ENCODE peak calls at places on chromosomes 4 and X, in six cellular contexts. One of them, this sample, is unnamed.

GRCh38 chr4:81173213-81173612 is 41.8 kb downstream of the PRKG2 start:
- DNase-seq in HL-60: no peak
- DNase-seq in suprapubic skin: no peak
- DNase-seq in H1: no peak
- DNase-seq in Panc1: no peak
- DNase-seq in stomach: no peak
- DNase-seq in this sample: no peak

GRCh38 chrX:8235026-8235425 is 64.0 kb upstream of the VCX2 start:
- DNase-seq in suprapubic skin: no peak
- DNase-seq in H1: no peak
- DNase-seq in stomach: no peak
- DNase-seq in Panc1: no peak
- DNase-seq in HL-60: no peak
- DNase-seq in this sample: no peak

GRCh38 chr4:185134176-185134869 is 8.7 kb upstream of the SLC25A4 start:
- DNase-seq in H1: no peak
- DNase-seq in Panc1: no peak
- DNase-seq in stomach: no peak
- DNase-seq in HL-60: no peak
- DNase-seq in suprapubic skin: no peak
- DNase-seq in this sample: peak

GRCh38 chr4:89222171-89222570 is 85.4 kb downstream of the GPRIN3 start:
- DNase-seq in HL-60: no peak
- DNase-seq in H1: no peak
- DNase-seq in suprapubic skin: no peak
- DNase-seq in Panc1: no peak
- DNase-seq in stomach: no peak
- DNase-seq in this sample: no peak

GRCh38 chr4:142238589-142238988 is 602.2 kb downstream of the IL15 start:
- DNase-seq in HL-60: no peak
- DNase-seq in Panc1: no peak
- DNase-seq in H1: no peak
- DNase-seq in stomach: no peak
- DNase-seq in suprapubic skin: no peak
- DNase-seq in this sample: no peak

GRCh38 chr4:183455431-183456145 is 11.2 kb downstream of the CDKN2AIP start:
- DNase-seq in Panc1: no peak
- DNase-seq in HL-60: no peak
- DNase-seq in stomach: no peak
- DNase-seq in suprapubic skin: no peak
- DNase-seq in H1: no peak
- DNase-seq in this sample: no peak

GRCh38 chr4:158710814-158711213 is 12.4 kb downstream of the PPID start:
- DNase-seq in HL-60: no peak
- DNase-seq in H1: no peak
- DNase-seq in suprapubic skin: no peak
- DNase-seq in stomach: no peak
- DNase-seq in Panc1: no peak
- DNase-seq in this sample: no peak

GRCh38 chr4:125283702-125284279 is 31.0 kb upstream of the FAT4 start:
- DNase-seq in HL-60: no peak
- DNase-seq in H1: no peak
- DNase-seq in suprapubic skin: no peak
- DNase-seq in stomach: no peak
- DNase-seq in Panc1: peak
- DNase-seq in this sample: peak

GRCh38 chr4:171538601-171539100 is 274.6 kb upstream of the GALNTL6 start:
- DNase-seq in stomach: no peak
- DNase-seq in H1: no peak
- DNase-seq in Panc1: no peak
- DNase-seq in suprapubic skin: no peak
- DNase-seq in HL-60: no peak
- DNase-seq in this sample: no peak

GRCh38 chr4:5385741-5386251 is 322.6 kb downstream of the EVC2 start:
- DNase-seq in stomach: no peak
- DNase-seq in HL-60: no peak
- DNase-seq in suprapubic skin: peak
- DNase-seq in H1: no peak
- DNase-seq in Panc1: no peak
- DNase-seq in this sample: no peak

GRCh38 chr4:26073886-26074560 is 160.0 kb downstream of the SMIM20 start:
- DNase-seq in suprapubic skin: no peak
- DNase-seq in HL-60: no peak
- DNase-seq in stomach: no peak
- DNase-seq in H1: no peak
- DNase-seq in Panc1: no peak
- DNase-seq in this sample: no peak

GRCh38 chr4:99102634-99103033 is 14.0 kb upstream of the ADH5 start:
- DNase-seq in stomach: no peak
- DNase-seq in HL-60: no peak
- DNase-seq in H1: no peak
- DNase-seq in Panc1: no peak
- DNase-seq in suprapubic skin: no peak
- DNase-seq in this sample: no peak

GRCh38 chr4:166421556-166422156 is 548.6 kb downstream of the TLL1 start:
- DNase-seq in H1: no peak
- DNase-seq in HL-60: no peak
- DNase-seq in suprapubic skin: no peak
- DNase-seq in stomach: no peak
- DNase-seq in Panc1: no peak
- DNase-seq in this sample: no peak

GRCh38 chrX:148878371-148878770 is 378.0 kb downstream of the AFF2 start:
- DNase-seq in H1: no peak
- DNase-seq in HL-60: no peak
- DNase-seq in Panc1: no peak
- DNase-seq in stomach: no peak
- DNase-seq in suprapubic skin: no peak
- DNase-seq in this sample: no peak

GRCh38 chr4:114691865-114692264 is 93.3 kb downstream of the UGT8 start:
- DNase-seq in HL-60: no peak
- DNase-seq in stomach: no peak
- DNase-seq in suprapubic skin: no peak
- DNase-seq in Panc1: no peak
- DNase-seq in H1: no peak
- DNase-seq in this sample: no peak

GRCh38 chr4:52957791-52958190 is 95.7 kb downstream of the RASL11B start:
- DNase-seq in Panc1: no peak
- DNase-seq in suprapubic skin: no peak
- DNase-seq in HL-60: no peak
- DNase-seq in H1: no peak
- DNase-seq in stomach: no peak
- DNase-seq in this sample: no peak

GRCh38 chr4:42632653-42633382 is 24.1 kb downstream of the ATP8A1 start:
- DNase-seq in stomach: no peak
- DNase-seq in HL-60: no peak
- DNase-seq in H1: no peak
- DNase-seq in suprapubic skin: no peak
- DNase-seq in Panc1: no peak
- DNase-seq in this sample: no peak

GRCh38 chr4:169664615-169665014 is 44.2 kb downstream of the CLCN3 start:
- DNase-seq in H1: no peak
- DNase-seq in suprapubic skin: no peak
- DNase-seq in Panc1: no peak
- DNase-seq in HL-60: no peak
- DNase-seq in stomach: no peak
- DNase-seq in this sample: peak

GRCh38 chr4:185265942-185266341 is 56.5 kb downstream of the SNX25 start:
- DNase-seq in Panc1: no peak
- DNase-seq in suprapubic skin: no peak
- DNase-seq in HL-60: no peak
- DNase-seq in stomach: no peak
- DNase-seq in H1: no peak
- DNase-seq in this sample: no peak

GRCh38 chrX:40175416-40176255 is 77.9 kb upstream of the BCOR start:
- DNase-seq in HL-60: peak
- DNase-seq in Panc1: no peak
- DNase-seq in stomach: peak
- DNase-seq in H1: peak
- DNase-seq in suprapubic skin: peak
- DNase-seq in this sample: peak

GRCh38 chr4:108399610-108400265 is 220.6 kb upstream of the RPL34 start:
- DNase-seq in Panc1: no peak
- DNase-seq in stomach: no peak
- DNase-seq in suprapubic skin: no peak
- DNase-seq in HL-60: no peak
- DNase-seq in H1: no peak
- DNase-seq in this sample: no peak

GRCh38 chr4:98659106-98659592 is 738 bp upstream of the TSPAN5 start:
- DNase-seq in H1: no peak
- DNase-seq in suprapubic skin: no peak
- DNase-seq in HL-60: no peak
- DNase-seq in Panc1: no peak
- DNase-seq in stomach: no peak
- DNase-seq in this sample: no peak

GRCh38 chr4:94803181-94803580 is 45.4 kb downstream of the BMPR1B start:
- DNase-seq in stomach: no peak
- DNase-seq in Panc1: no peak
- DNase-seq in H1: no peak
- DNase-seq in suprapubic skin: no peak
- DNase-seq in HL-60: no peak
- DNase-seq in this sample: no peak

GRCh38 chr4:76002176-76002575 is 5.1 kb downstream of the CXCL9 start:
- DNase-seq in suprapubic skin: no peak
- DNase-seq in stomach: no peak
- DNase-seq in Panc1: no peak
- DNase-seq in HL-60: peak
- DNase-seq in H1: no peak
- DNase-seq in this sample: no peak

GRCh38 chrX:48683411-48683982 is at the start of gene WAS:
- DNase-seq in HL-60: peak
- DNase-seq in Panc1: no peak
- DNase-seq in H1: no peak
- DNase-seq in suprapubic skin: no peak
- DNase-seq in stomach: no peak
- DNase-seq in this sample: no peak

GRCh38 chr4:66575024-66575696 is 904.9 kb upstream of the EPHA5 start:
- DNase-seq in stomach: no peak
- DNase-seq in HL-60: no peak
- DNase-seq in H1: no peak
- DNase-seq in suprapubic skin: no peak
- DNase-seq in Panc1: no peak
- DNase-seq in this sample: no peak

GRCh38 chr4:58275856-58276255 is 1165.7 kb upstream of the IGFBP7 start:
- DNase-seq in stomach: no peak
- DNase-seq in suprapubic skin: no peak
- DNase-seq in H1: no peak
- DNase-seq in HL-60: no peak
- DNase-seq in Panc1: no peak
- DNase-seq in this sample: no peak

GRCh38 chr4:182309877-182310276 is 66.7 kb downstream of the TENM3 start:
- DNase-seq in Panc1: no peak
- DNase-seq in stomach: no peak
- DNase-seq in H1: no peak
- DNase-seq in HL-60: no peak
- DNase-seq in suprapubic skin: no peak
- DNase-seq in this sample: no peak

GRCh38 chr4:139734201-139734874 is 68.7 kb downstream of the MGST2 start:
- DNase-seq in stomach: no peak
- DNase-seq in Panc1: no peak
- DNase-seq in suprapubic skin: no peak
- DNase-seq in HL-60: peak
- DNase-seq in H1: no peak
- DNase-seq in this sample: no peak
- TF ChIP-seq POLR2AphosphoS5 in stomach: peak
- TF ChIP-seq POLR2AphosphoS5 in Panc1: no peak
- TF ChIP-seq POLR2AphosphoS5 in suprapubic skin: no peak
- TF ChIP-seq POLR2AphosphoS5 in HL-60: no peak
- TF ChIP-seq POLR2AphosphoS5 in H1: no peak
- TF ChIP-seq POLR2AphosphoS5 in this sample: no peak

GRCh38 chrX:154892263-154892662 is 6.1 kb downstream of the F8A1 start:
- DNase-seq in Panc1: no peak
- DNase-seq in suprapubic skin: no peak
- DNase-seq in stomach: no peak
- DNase-seq in HL-60: no peak
- DNase-seq in H1: no peak
- DNase-seq in this sample: peak
- TF ChIP-seq POLR2AphosphoS5 in Panc1: no peak
- TF ChIP-seq POLR2AphosphoS5 in suprapubic skin: no peak
- TF ChIP-seq POLR2AphosphoS5 in stomach: no peak
- TF ChIP-seq POLR2AphosphoS5 in HL-60: no peak
- TF ChIP-seq POLR2AphosphoS5 in H1: no peak
- TF ChIP-seq POLR2AphosphoS5 in this sample: no peak

GRCh38 chrX:154401045-154401799 is 3.0 kb downstream of the RPL10 start:
- DNase-seq in Panc1: no peak
- DNase-seq in H1: no peak
- DNase-seq in suprapubic skin: no peak
- DNase-seq in stomach: no peak
- DNase-seq in HL-60: peak
- DNase-seq in this sample: no peak
- TF ChIP-seq POLR2AphosphoS5 in Panc1: peak
- TF ChIP-seq POLR2AphosphoS5 in H1: peak
- TF ChIP-seq POLR2AphosphoS5 in suprapubic skin: no peak
- TF ChIP-seq POLR2AphosphoS5 in stomach: no peak
- TF ChIP-seq POLR2AphosphoS5 in HL-60: peak
- TF ChIP-seq POLR2AphosphoS5 in this sample: no peak

GRCh38 chrX:154544885-154545284 is 1.8 kb downstream of the G6PD start:
- DNase-seq in Panc1: no peak
- DNase-seq in suprapubic skin: no peak
- DNase-seq in stomach: no peak
- DNase-seq in H1: no peak
- DNase-seq in HL-60: no peak
- DNase-seq in this sample: no peak

GRCh38 chrX:154547245-154548027 is at the start of gene IKBKG:
- DNase-seq in Panc1: no peak
- DNase-seq in HL-60: peak
- DNase-seq in suprapubic skin: peak
- DNase-seq in H1: peak
- DNase-seq in stomach: peak
- DNase-seq in this sample: peak

GRCh38 chrX:154545673-154546274 is 872 bp downstream of the G6PD start:
- DNase-seq in H1: no peak
- DNase-seq in stomach: no peak
- DNase-seq in suprapubic skin: no peak
- DNase-seq in HL-60: no peak
- DNase-seq in Panc1: no peak
- DNase-seq in this sample: no peak

GRCh38 chrX:154548028-154548316 is 552 bp downstream of the IKBKG start:
- DNase-seq in stomach: no peak
- DNase-seq in suprapubic skin: no peak
- DNase-seq in H1: no peak
- DNase-seq in Panc1: no peak
- DNase-seq in HL-60: no peak
- DNase-seq in this sample: no peak

GRCh38 chrX:154546354-154547244 is at the start of gene G6PD:
- DNase-seq in stomach: peak
- DNase-seq in Panc1: no peak
- DNase-seq in HL-60: no peak
- DNase-seq in suprapubic skin: peak
- DNase-seq in H1: peak
- DNase-seq in this sample: peak
- TF ChIP-seq POLR2AphosphoS5 in stomach: no peak
- TF ChIP-seq POLR2AphosphoS5 in Panc1: peak
- TF ChIP-seq POLR2AphosphoS5 in HL-60: peak
- TF ChIP-seq POLR2AphosphoS5 in suprapubic skin: no peak
- TF ChIP-seq POLR2AphosphoS5 in H1: peak
- TF ChIP-seq POLR2AphosphoS5 in this sample: peak